ENCODE peak calls at places on chromosomes 2 and 18, in four cellular contexts. C is colonic mucosa, W is esophagus squamous epithelium, J is brain microvascular endothelial cell. A is an unnamed sample.
A peak's percentile ranks its signal among the peaks of the same experiment; 100 is the strongest.

GRCh38 chr2:127143851-127144782 is 37.2 kb upstream of the BIN1 start:
- DNase-seq in C (no peak), W (no peak), J (peak; percentile 59), A (no peak)

GRCh38 chr18:49970288-49970687 is 157.0 kb upstream of the ACAA2 start:
- DNase-seq in J (no peak), W (no peak), C (no peak), A (no peak)

GRCh38 chr18:66564236-66564635 is 39.7 kb downstream of the CDH19 start:
- DNase-seq in J (no peak), C (no peak), W (no peak), A (no peak)

GRCh38 chr18:56235061-56235772 is 403.2 kb downstream of the TXNL1 start:
- DNase-seq in W (no peak), J (no peak), C (no peak), A (no peak)

GRCh38 chr2:27903018-27903417 is 12.5 kb downstream of the BABAM2 start:
- DNase-seq in C (no peak), W (no peak), J (no peak), A (no peak)

GRCh38 chr18:11857177-11857887 is 6.1 kb downstream of the CHMP1B start:
- DNase-seq in C (peak; percentile 80), W (no peak), J (peak; percentile 100), A (no peak)

GRCh38 chr18:80095414-80095813 is 13.6 kb upstream of the ADNP2 start:
- DNase-seq in C (no peak), W (no peak), J (no peak), A (no peak)

GRCh38 chr2:29689666-29690065 is 231.7 kb downstream of the ALK start:
- DNase-seq in W (no peak), J (no peak), C (no peak), A (no peak)

GRCh38 chr2:112751451-112752197 is 12.8 kb downstream of the CKAP2L start:
- DNase-seq in J (no peak), C (no peak), W (no peak), A (no peak)

GRCh38 chr2:112750560-112750843 is 13.9 kb downstream of the CKAP2L start:
- DNase-seq in J (peak; percentile 43), W (no peak), C (no peak), A (no peak)

GRCh38 chr2:112754562-112754961 is 9.8 kb downstream of the CKAP2L start:
- DNase-seq in C (no peak), J (no peak), W (no peak), A (no peak)

GRCh38 chr2:112752667-112753066 is 11.7 kb downstream of the CKAP2L start:
- DNase-seq in J (no peak), C (no peak), W (no peak), A (no peak)

DNA sequence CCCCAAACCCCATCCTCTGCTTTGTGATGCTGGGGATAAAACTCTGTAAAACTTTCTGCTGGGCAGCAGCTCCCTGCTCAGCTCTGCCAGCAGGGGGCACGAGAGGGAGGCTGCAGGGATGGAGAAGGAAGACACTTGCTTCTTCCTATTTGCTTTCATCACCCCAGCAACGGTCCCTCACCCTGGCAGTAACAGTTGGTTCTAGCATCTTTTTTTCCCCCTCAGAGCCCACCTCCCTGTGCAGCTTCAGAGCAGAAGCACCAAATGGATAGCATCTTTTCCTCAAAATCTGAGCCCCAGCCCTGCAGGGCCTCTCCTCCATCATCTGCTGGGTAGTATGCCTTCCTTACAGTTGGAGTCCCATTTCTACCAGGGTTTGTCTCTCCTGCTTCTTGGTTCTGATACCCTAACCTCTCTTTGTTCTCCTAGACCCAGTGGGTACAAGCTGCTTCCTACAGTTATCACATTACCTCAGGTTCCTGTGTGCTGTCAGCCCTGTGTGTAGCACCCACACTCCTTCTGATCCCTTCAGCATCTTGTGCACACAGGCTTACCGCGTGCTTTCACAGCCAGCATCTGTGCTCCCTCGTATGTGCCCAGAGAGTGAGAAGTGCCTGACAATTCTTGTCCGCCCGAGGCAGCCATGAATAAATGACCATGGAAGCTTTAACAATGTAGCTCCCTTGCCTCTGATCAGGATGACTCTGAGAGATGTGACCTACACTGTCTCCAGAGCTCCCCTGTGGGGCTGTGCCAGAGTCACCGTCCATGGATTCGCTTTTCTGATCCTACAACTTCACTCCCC is 14.5 kb downstream of the CKAP2L start:
- DNase-seq in C (peak; percentile 80), J (peak; percentile 81), W (no peak), A (peak; percentile 73)
- H3K27ac ChIP-seq in C (no peak overlapping the region), J (peak overlapping the region; percentile 81), W (peak overlapping the region; percentile 19), A (no peak overlapping the region)

DNA sequence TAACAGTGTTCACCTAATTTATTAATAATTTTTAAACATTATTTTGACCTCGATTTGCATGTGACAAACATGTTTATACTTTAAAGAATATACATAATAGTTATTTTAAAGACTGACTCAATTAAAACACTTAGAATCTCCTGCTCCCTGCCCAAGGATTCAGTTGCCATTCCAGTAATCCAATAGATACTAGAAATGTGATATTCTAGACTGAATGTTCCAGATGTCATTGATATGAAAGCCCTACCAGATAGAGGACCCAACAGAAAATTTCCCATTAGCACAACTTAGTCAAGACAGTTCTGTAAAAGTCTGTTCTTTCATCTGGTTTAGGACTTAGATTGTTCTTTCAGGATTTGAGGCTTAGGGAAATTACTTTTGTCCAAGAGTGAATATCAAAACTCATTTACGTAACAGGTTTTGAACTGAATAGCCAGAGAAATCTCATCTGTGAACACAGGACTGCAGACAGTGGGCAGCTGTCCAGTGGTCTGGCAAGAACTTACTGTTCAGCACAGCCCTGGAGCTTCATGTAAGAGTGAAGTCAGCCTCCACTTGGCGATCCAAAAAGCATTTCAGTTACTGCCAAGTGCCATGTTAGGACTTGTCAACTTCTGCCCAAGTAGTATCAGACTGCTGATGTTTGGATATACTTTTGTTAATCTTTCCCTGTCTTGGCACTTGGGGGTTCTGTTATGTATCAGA is 77.5 kb downstream of the OSBPL6 start:
- DNase-seq in J (no peak), W (no peak), C (no peak), A (peak; percentile 41)
- H3K27ac ChIP-seq in J (no peak overlapping the region), W (peak overlapping the region; percentile 54), C (no peak overlapping the region), A (no peak overlapping the region)

GRCh38 chr2:106129150-106129549 is 65.0 kb downstream of the UXS1 start:
- DNase-seq in J (no peak), W (no peak), C (no peak), A (no peak)
- H3K27ac ChIP-seq in J (no peak overlapping the region), W (no peak overlapping the region), C (no peak overlapping the region), A (no peak overlapping the region)

DNA sequence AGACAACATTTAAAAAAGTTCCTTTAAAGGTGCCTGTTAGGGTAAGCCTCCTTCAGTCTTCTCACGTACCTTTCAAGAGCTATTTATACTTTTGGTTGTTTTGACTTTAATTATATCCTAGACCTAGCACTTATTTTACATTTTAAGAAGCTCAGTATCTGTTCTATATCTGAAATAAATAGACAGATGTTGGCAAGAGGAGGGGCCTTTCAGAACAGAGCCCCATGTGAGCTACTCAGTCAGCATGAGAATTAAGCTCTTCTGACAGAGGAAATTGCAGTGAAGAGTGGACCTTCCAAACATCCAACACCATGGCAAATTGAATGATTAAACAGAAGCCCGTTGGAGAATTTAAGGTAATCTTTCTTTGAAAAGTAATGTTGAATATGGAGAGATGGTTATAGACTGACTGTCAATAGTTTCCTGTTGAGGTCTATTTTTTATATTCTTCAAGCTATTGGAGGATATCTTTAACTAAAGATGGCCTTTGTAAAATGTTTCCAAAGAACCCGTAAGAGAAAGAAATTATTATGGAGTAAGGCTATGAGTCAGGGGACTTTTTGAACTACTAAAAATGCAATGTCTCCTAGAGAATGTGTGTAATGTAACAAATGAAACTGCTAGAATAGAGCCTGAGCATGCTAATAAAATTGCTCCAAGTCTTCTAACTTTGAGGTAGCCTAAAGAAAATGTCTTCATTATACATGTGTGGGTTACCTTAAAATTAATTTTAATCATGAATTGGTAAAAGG is 17.3 kb downstream of the NYAP2 start:
- DNase-seq in J (no peak), C (no peak), W (no peak), A (no peak)
- H3K27ac ChIP-seq in J (no peak overlapping the region), C (no peak overlapping the region), W (no peak overlapping the region), A (no peak overlapping the region)

DNA sequence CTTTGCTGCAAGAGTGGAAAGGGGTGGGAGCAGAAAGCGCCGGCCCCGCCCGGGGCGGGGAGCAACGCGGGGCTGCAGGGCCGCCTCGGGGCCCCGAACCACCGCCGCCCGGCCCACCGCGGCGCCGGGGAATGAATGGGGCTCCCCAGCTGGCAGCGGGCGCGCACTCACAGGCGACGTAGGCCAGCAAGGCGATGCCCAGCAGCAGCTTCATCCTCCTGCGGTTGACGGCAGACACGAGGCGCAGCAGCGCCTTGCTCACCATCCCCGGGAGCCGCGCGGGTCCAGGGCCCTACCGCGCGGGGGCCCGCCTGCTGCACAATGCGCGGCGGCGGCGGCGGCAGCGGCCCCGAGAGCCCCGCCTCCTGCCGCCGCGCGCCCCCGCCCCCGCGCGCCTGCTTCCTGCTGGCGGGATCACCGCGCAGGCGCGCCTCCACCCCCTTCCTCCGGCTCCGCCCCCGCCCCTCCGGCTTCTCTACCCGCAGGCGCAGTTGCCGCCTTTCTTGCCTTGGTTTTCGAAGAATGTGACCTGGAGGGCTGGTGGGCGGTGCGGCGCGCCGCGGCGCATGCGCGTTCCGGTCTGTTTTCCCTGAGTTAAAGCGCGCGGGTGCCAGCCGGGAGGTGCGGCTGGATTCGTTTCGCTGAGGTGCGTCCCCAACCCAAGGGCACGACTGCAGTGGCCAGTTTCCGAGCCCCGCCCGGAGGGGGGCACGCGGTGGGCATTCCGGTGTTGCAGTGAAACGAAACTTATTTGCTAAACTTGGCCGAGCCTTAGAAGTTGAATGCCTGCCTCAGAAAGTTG is at the start of gene UXS1:
- DNase-seq in W (peak; percentile 78), J (peak; percentile 96), C (peak; percentile 98), A (peak; percentile 98)
- H3K27ac ChIP-seq in W (peak within 1 kb of the TSS; percentile 85), J (peak within 1 kb of the TSS; percentile 26), C (peak within 1 kb of the TSS; percentile 81), A (peak within 1 kb of the TSS; percentile 90)

DNA sequence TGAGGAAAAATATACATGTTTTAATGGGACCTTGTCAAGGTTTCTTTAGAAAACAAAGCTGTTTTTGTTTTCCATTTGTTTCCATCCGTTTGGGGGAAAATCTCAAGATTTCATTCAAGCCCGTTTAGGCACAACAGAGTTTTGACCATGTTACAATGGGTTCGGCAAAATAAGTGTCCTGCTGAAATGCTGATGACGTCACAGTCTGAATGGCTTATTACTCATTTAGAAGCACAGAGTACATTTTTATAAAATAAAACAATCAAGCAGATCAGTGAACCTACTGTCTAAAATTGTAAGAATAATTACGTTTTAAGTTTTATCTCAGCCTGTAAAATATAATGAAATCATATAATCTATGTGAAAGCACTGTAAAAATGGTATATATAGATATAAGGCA is 174.2 kb downstream of the MYT1L start:
- DNase-seq in J (no peak), C (no peak), W (no peak), A (no peak)
- H3K27ac ChIP-seq in J (no peak overlapping the region), C (no peak overlapping the region), W (no peak overlapping the region), A (no peak overlapping the region)

DNA sequence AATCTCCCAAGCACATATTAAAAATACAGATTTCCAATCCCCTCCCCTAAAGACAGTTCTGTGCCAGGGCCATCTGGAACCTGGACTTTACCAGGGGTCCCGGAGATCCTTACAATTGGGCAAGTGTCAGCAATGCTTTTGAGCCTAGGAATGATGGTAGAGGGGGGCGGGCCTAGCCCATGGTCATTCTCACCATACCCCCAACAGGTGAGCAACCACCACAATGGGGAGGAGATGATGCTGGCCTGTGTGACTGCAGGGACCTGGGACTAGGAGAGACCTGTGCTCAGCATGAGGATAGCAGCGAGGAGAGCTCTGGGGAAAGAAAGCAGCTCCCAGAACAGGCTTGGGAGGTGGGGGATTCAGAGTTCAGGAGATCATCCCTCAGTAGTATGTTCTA is 13.9 kb upstream of the ASAP2 start:
- DNase-seq in C (no peak), W (no peak), J (no peak), A (no peak)
- H3K27ac ChIP-seq in C (no peak overlapping the region), W (no peak overlapping the region), J (no peak overlapping the region), A (no peak overlapping the region)

GRCh38 chr2:237733677-237734300 is 64.8 kb upstream of the RBM44 start:
- DNase-seq in J (no peak), W (no peak), C (no peak), A (no peak)
- H3K27ac ChIP-seq in J (no peak overlapping the region), W (peak overlapping the region; percentile 67), C (peak overlapping the region; percentile 3), A (peak overlapping the region; percentile 74)

A was measured in lung.